ENCODE peak calls at places on chromosomes 3 and 15, in ten cellular contexts. One of them, this sample, is unnamed.
A peak's percentile ranks its signal among the peaks of the same experiment; 100 is the strongest.

GRCh38 chr3:14284694-14285404 is 106.2 kb downstream of the LSM3 start:
- DNase-seq in stimulated activated CD4-positive, alpha-beta T cell treated with anti-CD3 and anti-CD28 coated beads, Interleukin-1b, Interleukin-23, amount 100 ng/mL, for 24 hours: no peak
- DNase-seq in right lobe of liver: no peak
- DNase-seq in IMR-90: no peak
- DNase-seq in Jurkat, Clone E6-1: no peak
- DNase-seq in HCEC 1CT: no peak
- DNase-seq in activated CD8-positive, alpha-beta memory T cell treated with anti-CD3 and anti-CD28 coated beads for 24 hours: no peak
- DNase-seq in NCI-H2081: no peak
- DNase-seq in stimulated activated naive CD8-positive, alpha-beta T cell treated with anti-CD3 and anti-CD28 coated beads, Interleukin-15, amount 100 ng/mL, for 72 hours: no peak
- DNase-seq in effector CD4-positive, alpha-beta T cell: no peak
- DNase-seq in this sample: no peak

GRCh38 chr3:189316296-189317019 is 144.7 kb downstream of the TPRG1 start:
- DNase-seq in stimulated activated CD4-positive, alpha-beta T cell treated with anti-CD3 and anti-CD28 coated beads, Interleukin-1b, Interleukin-23, amount 100 ng/mL, for 24 hours: no peak
- DNase-seq in right lobe of liver: no peak
- DNase-seq in IMR-90: no peak
- DNase-seq in Jurkat, Clone E6-1: no peak
- DNase-seq in HCEC 1CT: no peak
- DNase-seq in activated CD8-positive, alpha-beta memory T cell treated with anti-CD3 and anti-CD28 coated beads for 24 hours: no peak
- DNase-seq in NCI-H2081: peak; percentile 76
- DNase-seq in stimulated activated naive CD8-positive, alpha-beta T cell treated with anti-CD3 and anti-CD28 coated beads, Interleukin-15, amount 100 ng/mL, for 72 hours: no peak
- DNase-seq in effector CD4-positive, alpha-beta T cell: no peak
- DNase-seq in this sample: no peak

GRCh38 chr3:38636464-38636863 is 13.0 kb downstream of the SCN5A start:
- DNase-seq in stimulated activated CD4-positive, alpha-beta T cell treated with anti-CD3 and anti-CD28 coated beads, Interleukin-1b, Interleukin-23, amount 100 ng/mL, for 24 hours: no peak
- DNase-seq in right lobe of liver: no peak
- DNase-seq in IMR-90: no peak
- DNase-seq in Jurkat, Clone E6-1: no peak
- DNase-seq in HCEC 1CT: no peak
- DNase-seq in activated CD8-positive, alpha-beta memory T cell treated with anti-CD3 and anti-CD28 coated beads for 24 hours: no peak
- DNase-seq in NCI-H2081: no peak
- DNase-seq in stimulated activated naive CD8-positive, alpha-beta T cell treated with anti-CD3 and anti-CD28 coated beads, Interleukin-15, amount 100 ng/mL, for 72 hours: no peak
- DNase-seq in effector CD4-positive, alpha-beta T cell: no peak
- DNase-seq in this sample: no peak

GRCh38 chr15:48905870-48906269 is 27.9 kb downstream of the EID1 start:
- DNase-seq in stimulated activated CD4-positive, alpha-beta T cell treated with anti-CD3 and anti-CD28 coated beads, Interleukin-1b, Interleukin-23, amount 100 ng/mL, for 24 hours: no peak
- DNase-seq in right lobe of liver: no peak
- DNase-seq in IMR-90: no peak
- DNase-seq in Jurkat, Clone E6-1: no peak
- DNase-seq in HCEC 1CT: no peak
- DNase-seq in activated CD8-positive, alpha-beta memory T cell treated with anti-CD3 and anti-CD28 coated beads for 24 hours: no peak
- DNase-seq in NCI-H2081: no peak
- DNase-seq in stimulated activated naive CD8-positive, alpha-beta T cell treated with anti-CD3 and anti-CD28 coated beads, Interleukin-15, amount 100 ng/mL, for 72 hours: no peak
- DNase-seq in effector CD4-positive, alpha-beta T cell: no peak
- DNase-seq in this sample: no peak

GRCh38 chr3:119595639-119596329 is 1.9 kb upstream of the PLA1A start:
- DNase-seq in stimulated activated CD4-positive, alpha-beta T cell treated with anti-CD3 and anti-CD28 coated beads, Interleukin-1b, Interleukin-23, amount 100 ng/mL, for 24 hours: no peak
- DNase-seq in right lobe of liver: no peak
- DNase-seq in IMR-90: no peak
- DNase-seq in Jurkat, Clone E6-1: no peak
- DNase-seq in HCEC 1CT: no peak
- DNase-seq in activated CD8-positive, alpha-beta memory T cell treated with anti-CD3 and anti-CD28 coated beads for 24 hours: no peak
- DNase-seq in NCI-H2081: no peak
- DNase-seq in stimulated activated naive CD8-positive, alpha-beta T cell treated with anti-CD3 and anti-CD28 coated beads, Interleukin-15, amount 100 ng/mL, for 72 hours: no peak
- DNase-seq in effector CD4-positive, alpha-beta T cell: no peak
- DNase-seq in this sample: no peak

GRCh38 chr3:180457238-180457637 is 144.7 kb upstream of the TTC14 start:
- DNase-seq in stimulated activated CD4-positive, alpha-beta T cell treated with anti-CD3 and anti-CD28 coated beads, Interleukin-1b, Interleukin-23, amount 100 ng/mL, for 24 hours: no peak
- DNase-seq in right lobe of liver: no peak
- DNase-seq in IMR-90: no peak
- DNase-seq in Jurkat, Clone E6-1: no peak
- DNase-seq in HCEC 1CT: no peak
- DNase-seq in activated CD8-positive, alpha-beta memory T cell treated with anti-CD3 and anti-CD28 coated beads for 24 hours: no peak
- DNase-seq in NCI-H2081: no peak
- DNase-seq in stimulated activated naive CD8-positive, alpha-beta T cell treated with anti-CD3 and anti-CD28 coated beads, Interleukin-15, amount 100 ng/mL, for 72 hours: no peak
- DNase-seq in effector CD4-positive, alpha-beta T cell: no peak
- DNase-seq in this sample: no peak

GRCh38 chr3:94101860-94102259 is 39.0 kb downstream of the NSUN3 start:
- DNase-seq in stimulated activated CD4-positive, alpha-beta T cell treated with anti-CD3 and anti-CD28 coated beads, Interleukin-1b, Interleukin-23, amount 100 ng/mL, for 24 hours: no peak
- DNase-seq in right lobe of liver: no peak
- DNase-seq in IMR-90: peak; percentile 15
- DNase-seq in Jurkat, Clone E6-1: no peak
- DNase-seq in HCEC 1CT: peak; percentile 30
- DNase-seq in activated CD8-positive, alpha-beta memory T cell treated with anti-CD3 and anti-CD28 coated beads for 24 hours: no peak
- DNase-seq in NCI-H2081: no peak
- DNase-seq in stimulated activated naive CD8-positive, alpha-beta T cell treated with anti-CD3 and anti-CD28 coated beads, Interleukin-15, amount 100 ng/mL, for 72 hours: no peak
- DNase-seq in effector CD4-positive, alpha-beta T cell: no peak
- DNase-seq in this sample: no peak

GRCh38 chr15:20352241-20353200 is 189.1 kb downstream of the GOLGA6L6 start:
- DNase-seq in stimulated activated CD4-positive, alpha-beta T cell treated with anti-CD3 and anti-CD28 coated beads, Interleukin-1b, Interleukin-23, amount 100 ng/mL, for 24 hours: no peak
- DNase-seq in right lobe of liver: no peak
- DNase-seq in IMR-90: no peak
- DNase-seq in Jurkat, Clone E6-1: no peak
- DNase-seq in HCEC 1CT: no peak
- DNase-seq in activated CD8-positive, alpha-beta memory T cell treated with anti-CD3 and anti-CD28 coated beads for 24 hours: no peak
- DNase-seq in NCI-H2081: no peak
- DNase-seq in stimulated activated naive CD8-positive, alpha-beta T cell treated with anti-CD3 and anti-CD28 coated beads, Interleukin-15, amount 100 ng/mL, for 72 hours: no peak
- DNase-seq in effector CD4-positive, alpha-beta T cell: no peak
- DNase-seq in this sample: no peak

GRCh38 chr3:133138017-133138416 is 99.8 kb downstream of the TMEM108 start:
- DNase-seq in stimulated activated CD4-positive, alpha-beta T cell treated with anti-CD3 and anti-CD28 coated beads, Interleukin-1b, Interleukin-23, amount 100 ng/mL, for 24 hours: no peak
- DNase-seq in right lobe of liver: no peak
- DNase-seq in IMR-90: no peak
- DNase-seq in Jurkat, Clone E6-1: no peak
- DNase-seq in HCEC 1CT: no peak
- DNase-seq in activated CD8-positive, alpha-beta memory T cell treated with anti-CD3 and anti-CD28 coated beads for 24 hours: no peak
- DNase-seq in NCI-H2081: no peak
- DNase-seq in stimulated activated naive CD8-positive, alpha-beta T cell treated with anti-CD3 and anti-CD28 coated beads, Interleukin-15, amount 100 ng/mL, for 72 hours: no peak
- DNase-seq in effector CD4-positive, alpha-beta T cell: no peak
- DNase-seq in this sample: no peak

GRCh38 chr3:56783644-56784451 is 17.9 kb downstream of the ARHGEF3 start:
- DNase-seq in stimulated activated CD4-positive, alpha-beta T cell treated with anti-CD3 and anti-CD28 coated beads, Interleukin-1b, Interleukin-23, amount 100 ng/mL, for 24 hours: peak; percentile 33
- DNase-seq in right lobe of liver: no peak
- DNase-seq in IMR-90: peak; percentile 74
- DNase-seq in Jurkat, Clone E6-1: peak; percentile 92
- DNase-seq in HCEC 1CT: no peak
- DNase-seq in activated CD8-positive, alpha-beta memory T cell treated with anti-CD3 and anti-CD28 coated beads for 24 hours: peak; percentile 81
- DNase-seq in NCI-H2081: no peak
- DNase-seq in stimulated activated naive CD8-positive, alpha-beta T cell treated with anti-CD3 and anti-CD28 coated beads, Interleukin-15, amount 100 ng/mL, for 72 hours: peak; percentile 88
- DNase-seq in effector CD4-positive, alpha-beta T cell: peak; percentile 61
- DNase-seq in this sample: peak; percentile 86

GRCh38 chr15:64915518-64916227 is 4.0 kb downstream of the ANKDD1A start:
- DNase-seq in stimulated activated CD4-positive, alpha-beta T cell treated with anti-CD3 and anti-CD28 coated beads, Interleukin-1b, Interleukin-23, amount 100 ng/mL, for 24 hours: no peak
- DNase-seq in right lobe of liver: no peak
- DNase-seq in IMR-90: no peak
- DNase-seq in Jurkat, Clone E6-1: no peak
- DNase-seq in HCEC 1CT: no peak
- DNase-seq in activated CD8-positive, alpha-beta memory T cell treated with anti-CD3 and anti-CD28 coated beads for 24 hours: no peak
- DNase-seq in NCI-H2081: no peak
- DNase-seq in stimulated activated naive CD8-positive, alpha-beta T cell treated with anti-CD3 and anti-CD28 coated beads, Interleukin-15, amount 100 ng/mL, for 72 hours: no peak
- DNase-seq in effector CD4-positive, alpha-beta T cell: no peak
- DNase-seq in this sample: no peak

GRCh38 chr3:43071313-43071893 is 34.5 kb downstream of the POMGNT2 start:
- DNase-seq in stimulated activated CD4-positive, alpha-beta T cell treated with anti-CD3 and anti-CD28 coated beads, Interleukin-1b, Interleukin-23, amount 100 ng/mL, for 24 hours: no peak
- DNase-seq in right lobe of liver: no peak
- DNase-seq in IMR-90: no peak
- DNase-seq in Jurkat, Clone E6-1: no peak
- DNase-seq in HCEC 1CT: no peak
- DNase-seq in activated CD8-positive, alpha-beta memory T cell treated with anti-CD3 and anti-CD28 coated beads for 24 hours: no peak
- DNase-seq in NCI-H2081: no peak
- DNase-seq in stimulated activated naive CD8-positive, alpha-beta T cell treated with anti-CD3 and anti-CD28 coated beads, Interleukin-15, amount 100 ng/mL, for 72 hours: no peak
- DNase-seq in effector CD4-positive, alpha-beta T cell: peak; percentile 20
- DNase-seq in this sample: no peak

GRCh38 chr15:57025264-57025939 is 107.0 kb downstream of the TCF12 start:
- DNase-seq in stimulated activated CD4-positive, alpha-beta T cell treated with anti-CD3 and anti-CD28 coated beads, Interleukin-1b, Interleukin-23, amount 100 ng/mL, for 24 hours: no peak
- DNase-seq in right lobe of liver: no peak
- DNase-seq in IMR-90: peak; percentile 78
- DNase-seq in Jurkat, Clone E6-1: no peak
- DNase-seq in HCEC 1CT: peak; percentile 78
- DNase-seq in activated CD8-positive, alpha-beta memory T cell treated with anti-CD3 and anti-CD28 coated beads for 24 hours: no peak
- DNase-seq in NCI-H2081: no peak
- DNase-seq in stimulated activated naive CD8-positive, alpha-beta T cell treated with anti-CD3 and anti-CD28 coated beads, Interleukin-15, amount 100 ng/mL, for 72 hours: no peak
- DNase-seq in effector CD4-positive, alpha-beta T cell: no peak
- DNase-seq in this sample: no peak

GRCh38 chr15:42137461-42138261 is 18.8 kb downstream of the PLA2G4F start:
- DNase-seq in stimulated activated CD4-positive, alpha-beta T cell treated with anti-CD3 and anti-CD28 coated beads, Interleukin-1b, Interleukin-23, amount 100 ng/mL, for 24 hours: no peak
- DNase-seq in right lobe of liver: no peak
- DNase-seq in IMR-90: peak; percentile 50
- DNase-seq in Jurkat, Clone E6-1: peak; percentile 42
- DNase-seq in HCEC 1CT: peak; percentile 54
- DNase-seq in activated CD8-positive, alpha-beta memory T cell treated with anti-CD3 and anti-CD28 coated beads for 24 hours: peak; percentile 15
- DNase-seq in NCI-H2081: peak; percentile 47
- DNase-seq in stimulated activated naive CD8-positive, alpha-beta T cell treated with anti-CD3 and anti-CD28 coated beads, Interleukin-15, amount 100 ng/mL, for 72 hours: peak; percentile 6
- DNase-seq in effector CD4-positive, alpha-beta T cell: no peak
- DNase-seq in this sample: no peak

GRCh38 chr3:146142757-146143156 is 18.2 kb downstream of the PLOD2 start:
- DNase-seq in stimulated activated CD4-positive, alpha-beta T cell treated with anti-CD3 and anti-CD28 coated beads, Interleukin-1b, Interleukin-23, amount 100 ng/mL, for 24 hours: no peak
- DNase-seq in right lobe of liver: no peak
- DNase-seq in IMR-90: peak; percentile 80
- DNase-seq in Jurkat, Clone E6-1: no peak
- DNase-seq in HCEC 1CT: peak; percentile 71
- DNase-seq in activated CD8-positive, alpha-beta memory T cell treated with anti-CD3 and anti-CD28 coated beads for 24 hours: no peak
- DNase-seq in NCI-H2081: no peak
- DNase-seq in stimulated activated naive CD8-positive, alpha-beta T cell treated with anti-CD3 and anti-CD28 coated beads, Interleukin-15, amount 100 ng/mL, for 72 hours: no peak
- DNase-seq in effector CD4-positive, alpha-beta T cell: no peak
- DNase-seq in this sample: no peak

GRCh38 chr3:114194750-114195149 is 15.9 kb upstream of the DRD3 start:
- DNase-seq in stimulated activated CD4-positive, alpha-beta T cell treated with anti-CD3 and anti-CD28 coated beads, Interleukin-1b, Interleukin-23, amount 100 ng/mL, for 24 hours: no peak
- DNase-seq in right lobe of liver: no peak
- DNase-seq in IMR-90: no peak
- DNase-seq in Jurkat, Clone E6-1: no peak
- DNase-seq in HCEC 1CT: no peak
- DNase-seq in activated CD8-positive, alpha-beta memory T cell treated with anti-CD3 and anti-CD28 coated beads for 24 hours: no peak
- DNase-seq in NCI-H2081: no peak
- DNase-seq in stimulated activated naive CD8-positive, alpha-beta T cell treated with anti-CD3 and anti-CD28 coated beads, Interleukin-15, amount 100 ng/mL, for 72 hours: no peak
- DNase-seq in effector CD4-positive, alpha-beta T cell: no peak
- DNase-seq in this sample: no peak